ENCODE peak calls at places on chromosomes 16 and 17, in five cellular contexts. D is hepatic stellate cell, H is cardiac fibroblast, R is glutamatergic neuron, Y is H54. B is an unnamed sample.

GRCh38 chr17:67628580-67629013 is 89.1 kb upstream of the NOL11 start:
- DNase-seq in D (no peak), H (no peak), R (no peak), Y (no peak), B (no peak)

GRCh38 chr16:2056077-2056476 is 8.3 kb downstream of the TSC2 start:
- DNase-seq in D (no peak), H (peak; percentile 18), R (no peak), Y (no peak), B (peak; percentile 70)

GRCh38 chr17:80944326-80944725 is 47.3 kb upstream of the CHMP6 start:
- DNase-seq in D (no peak), H (no peak), R (peak; percentile 9), Y (no peak), B (no peak)

GRCh38 chr16:4970010-4970409 is 11.9 kb downstream of the SEC14L5 start:
- DNase-seq in D (no peak), H (no peak), R (no peak), Y (no peak), B (no peak)

GRCh38 chr16:4093495-4094137 is 22.6 kb downstream of the ADCY9 start:
- DNase-seq in D (no peak), H (peak; percentile 55), R (no peak), Y (no peak), B (no peak)

GRCh38 chr17:42268236-42268635 is 8.0 kb downstream of the STAT5B start:
- DNase-seq in D (no peak), H (no peak), R (no peak), Y (no peak), B (no peak)

GRCh38 chr16:10616744-10617640 is 36.6 kb upstream of the EMP2 start:
- DNase-seq in D (peak; percentile 51), H (peak; percentile 73), R (no peak), Y (peak; percentile 69), B (no peak)

GRCh38 chr16:27378871-27379580 is 22.9 kb upstream of the IL21R start:
- DNase-seq in D (no peak), H (no peak), R (no peak), Y (no peak), B (no peak)

GRCh38 chr17:78597923-78598545 is 20.8 kb upstream of the DNAH17 start:
- DNase-seq in D (peak; percentile 44), H (peak; percentile 27), R (no peak), Y (no peak), B (no peak)

GRCh38 chr16:33877-34707 is 19.3 kb downstream of the POLR3K start:
- DNase-seq in D (no peak), H (no peak), R (peak; percentile 40), Y (no peak), B (no peak)

GRCh38 chr16:81456523-81457325 is 12.1 kb downstream of the CMIP start:
- DNase-seq in D (no peak), H (no peak), R (no peak), Y (no peak), B (no peak)

GRCh38 chr16:29806641-29807425 is 504 bp downstream of the MAZ start:
- DNase-seq in D (no peak), H (no peak), R (peak; percentile 68), Y (peak; percentile 84), B (peak; percentile 32)

GRCh38 chr16:59198487-59198886 is 464.4 kb upstream of the GOT2 start:
- DNase-seq in D (no peak), H (no peak), R (no peak), Y (no peak), B (no peak)

GRCh38 chr17:13353590-13353989 is 248.1 kb downstream of the HS3ST3A1 start:
- DNase-seq in D (no peak), H (peak; percentile 66), R (no peak), Y (no peak), B (no peak)

B was measured in lung microvascular endothelial cell.